ENCODE peak calls at places on chromosomes 12 and 14, in five cellular contexts. O is Caco-2, F is lung, E is natural killer cell, I is BJ. W is an unnamed sample.

GRCh38 chr12:54009171-54010052 is 627 bp downstream of the HOXC8 start:
- DNase-seq in O (no peak), F (no peak), E (no peak), I (no peak), W (no peak)

GRCh38 chr12:47276253-47277070 is 196.7 kb upstream of the AMIGO2 start:
- DNase-seq in O (peak; percentile 49), F (peak; percentile 59), E (peak; percentile 44), I (peak; percentile 24), W (peak; percentile 81)

GRCh38 chr12:112848338-112848715 is 56.8 kb downstream of the RPH3A start:
- DNase-seq in O (no peak), F (no peak), E (no peak), I (no peak), W (no peak)

GRCh38 chr12:64864319-64864718 is 39.9 kb downstream of the TBC1D30 start:
- DNase-seq in O (no peak), F (no peak), E (no peak), I (no peak), W (no peak)

GRCh38 chr14:102717211-102717610 is 60.0 kb upstream of the TRAF3 start:
- DNase-seq in O (no peak), F (no peak), E (no peak), I (no peak), W (no peak)

GRCh38 chr14:34496679-34497513 is 34.9 kb upstream of the SPTSSA start:
- DNase-seq in O (peak; percentile 81), F (peak; percentile 53), E (no peak), I (peak; percentile 92), W (no peak)

GRCh38 chr12:14289596-14289995 is 75.9 kb upstream of the ATF7IP start:
- DNase-seq in O (no peak), F (no peak), E (no peak), I (no peak), W (no peak)

GRCh38 chr12:116958402-116959197 is 47.9 kb downstream of the FBXW8 start:
- DNase-seq in O (no peak), F (no peak), E (no peak), I (no peak), W (peak; percentile 16)

GRCh38 chr14:95516554-95517209 is at the start of gene SYNE3:
- DNase-seq in O (peak; percentile 57), F (no peak), E (no peak), I (no peak), W (peak; percentile 81)

GRCh38 chr12:88325828-88326214 is 183.7 kb downstream of the TMTC3 start:
- DNase-seq in O (no peak), F (no peak), E (no peak), I (no peak), W (no peak)

GRCh38 chr14:100416921-100417451 is 93.8 kb downstream of the SLC25A47 start:
- DNase-seq in O (no peak), F (no peak), E (no peak), I (peak; percentile 65), W (no peak)

GRCh38 chr12:97272471-97272870 is 190.1 kb upstream of the RMST start:
- DNase-seq in O (no peak), F (no peak), E (no peak), I (no peak), W (no peak)

GRCh38 chr12:59403259-59403932 is 192.4 kb upstream of the SLC16A7 start:
- DNase-seq in O (peak; percentile 40), F (peak; percentile 45), E (no peak), I (peak; percentile 50), W (peak; percentile 59)

GRCh38 chr12:64181504-64182291 is 40.4 kb downstream of the KICS2 start:
- DNase-seq in O (peak; percentile 53), F (peak; percentile 36), E (no peak), I (peak; percentile 95), W (peak; percentile 10)

GRCh38 chr14:106652494-106652893 is 1126.1 kb downstream of the TMEM121 start:
- DNase-seq in O (no peak), F (no peak), E (no peak), I (no peak), W (peak; percentile 61)

GRCh38 chr12:62934799-62935674 is at the start of gene PPM1H:
- DNase-seq in O (peak; percentile 97), F (peak; percentile 84), E (no peak), I (no peak), W (peak; percentile 81)

GRCh38 chr14:76761198-76761848 is at the start of gene VASH1:
- DNase-seq in O (no peak), F (peak; percentile 44), E (peak; percentile 60), I (no peak), W (peak; percentile 85)

GRCh38 chr12:106327256-106327852 is 24.8 kb downstream of the TCP11L2 start:
- DNase-seq in O (no peak), F (no peak), E (no peak), I (no peak), W (no peak)

GRCh38 chr12:88242161-88242925 is 100.2 kb downstream of the TMTC3 start:
- DNase-seq in O (no peak), F (no peak), E (no peak), I (peak; percentile 90), W (peak; percentile 16)

GRCh38 chr14:57493467-57494181 is at the start of gene CCDC198:
- DNase-seq in O (no peak), F (no peak), E (no peak), I (no peak), W (no peak)

GRCh38 chr12:122961551-122962329 is 4.5 kb downstream of the ABCB9 start:
- DNase-seq in O (no peak), F (no peak), E (no peak), I (no peak), W (no peak)

GRCh38 chr14:36478782-36479181 is 41.2 kb downstream of the NKX2-1 start:
- DNase-seq in O (no peak), F (no peak), E (no peak), I (no peak), W (peak; percentile 17)

GRCh38 chr14:65879218-65880009 is 466.9 kb downstream of the FUT8 start:
- DNase-seq in O (no peak), F (no peak), E (no peak), I (no peak), W (no peak)

GRCh38 chr14:56648508-56649301 is 69.1 kb downstream of the TMEM260 start:
- DNase-seq in O (no peak), F (no peak), E (no peak), I (no peak), W (no peak)

GRCh38 chr14:69945905-69946304 is 66.7 kb downstream of the SMOC1 start:
- DNase-seq in O (no peak), F (no peak), E (no peak), I (no peak), W (no peak)

GRCh38 chr12:42589465-42590323 is at the start of gene PRICKLE1:
- DNase-seq in O (no peak), F (no peak), E (no peak), I (no peak), W (peak; percentile 43)

GRCh38 chr12:6961278-6961694 is 9.2 kb downstream of the PHB2 start:
- DNase-seq in O (peak; percentile 54), F (peak; percentile 75), E (peak; percentile 74), I (no peak), W (peak; percentile 90)

GRCh38 chr12:22978962-22979361 is 354.0 kb downstream of the ETNK1 start:
- DNase-seq in O (no peak), F (no peak), E (no peak), I (peak; percentile 53), W (no peak)

GRCh38 chr14:89444044-89444443 is 27.0 kb upstream of the FOXN3 start:
- DNase-seq in O (no peak), F (no peak), E (no peak), I (no peak), W (peak; percentile 41)

DNA sequence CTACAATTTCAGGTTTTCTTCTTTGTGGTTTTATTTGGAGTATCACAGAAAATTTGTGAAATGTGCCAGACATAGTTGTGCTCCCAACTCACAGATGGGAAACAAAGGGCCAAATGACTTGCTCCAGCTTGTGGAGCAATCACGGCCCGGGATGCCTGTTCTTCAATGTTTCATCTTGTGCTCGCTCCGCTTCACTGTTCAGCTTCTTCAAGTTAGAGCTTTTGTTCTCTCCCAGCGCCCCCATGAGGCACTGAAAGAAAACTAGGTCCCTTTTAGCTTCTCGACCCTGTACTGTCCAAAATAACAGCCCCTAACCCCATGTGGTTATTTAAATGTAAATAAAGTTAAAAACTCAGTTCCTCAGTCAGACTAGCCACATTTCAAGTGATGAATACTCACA is 187.9 kb upstream of the STXBP6 start:
- DNase-seq in O (peak; percentile 36), F (no peak), E (no peak), I (no peak), W (no peak)
- TF ChIP-seq CTCF in O (no peak), F (no peak), E (no peak), I (peak; percentile 27), W (no peak)

GRCh38 chr12:52953181-52953841 is 4.4 kb downstream of the KRT18 start:
- DNase-seq in O (peak; percentile 40), F (no peak), E (no peak), I (no peak), W (no peak)

GRCh38 chr12:52950553-52950952 is 1.6 kb downstream of the KRT18 start:
- DNase-seq in O (no peak), F (no peak), E (no peak), I (no peak), W (no peak)

GRCh38 chr12:52951640-52952039 is 2.7 kb downstream of the KRT18 start:
- DNase-seq in O (no peak), F (no peak), E (no peak), I (no peak), W (no peak)

GRCh38 chr12:52951126-52951525 is 2.2 kb downstream of the KRT18 start:
- DNase-seq in O (no peak), F (no peak), E (no peak), I (no peak), W (no peak)

GRCh38 chr12:52952082-52952801 is 3.3 kb downstream of the KRT18 start:
- DNase-seq in O (no peak), F (peak; percentile 52), E (no peak), I (no peak), W (no peak)
- TF ChIP-seq CTCF in O (no peak), F (no peak), E (no peak), I (no peak), W (peak; percentile 10)

GRCh38 chr12:92608418-92609091 is 94.2 kb upstream of the PLEKHG7 start:
- DNase-seq in O (peak; percentile 34), F (no peak), E (no peak), I (no peak), W (peak; percentile 23)
- TF ChIP-seq CTCF in O (peak; percentile 39), F (no peak), E (no peak), I (peak; percentile 69), W (peak; percentile 16)

GRCh38 chr14:63308723-63309317 is 9.9 kb downstream of the GPHB5 start:
- DNase-seq in O (peak; percentile 53), F (no peak), E (no peak), I (no peak), W (peak; percentile 55)
- TF ChIP-seq CTCF in O (peak; percentile 59), F (no peak), E (no peak), I (peak; percentile 62), W (peak; percentile 58)

GRCh38 chr14:58565834-58566233 is 71.9 kb upstream of the DACT1 start:
- DNase-seq in O (no peak), F (no peak), E (no peak), I (no peak), W (no peak)
- TF ChIP-seq CTCF in O (no peak), F (no peak), E (no peak), I (no peak), W (no peak)